ENCODE peak calls at places on chromosomes 11 and 22, in five cellular contexts. O, M, W, F and D are unnamed samples.

GRCh38 chr11:45839204-45839603 is 8.1 kb upstream of the CRY2 start:
- DNase-seq in W (no peak), F (no peak), M (no peak), O (no peak), D (no peak)

GRCh38 chr11:112300094-112300786 is 39.6 kb upstream of the PLET1 start:
- DNase-seq in F (no peak), W (no peak), O (no peak), M (no peak), D (no peak)

GRCh38 chr11:122642472-122642922 is 13.0 kb upstream of the UBASH3B start:
- DNase-seq in F (no peak), M (no peak), W (no peak), O (no peak), D (no peak)

GRCh38 chr11:77630311-77630710 is 7.3 kb downstream of the CLNS1A start:
- DNase-seq in F (no peak), O (no peak), W (no peak), M (no peak), D (no peak)

GRCh38 chr22:25081409-25081824 is 118.2 kb upstream of the CRYBB3 start:
- DNase-seq in M (no peak), W (peak), O (no peak), F (peak), D (peak)

GRCh38 chr11:116644201-116644947 is 128.4 kb downstream of the BUD13 start:
- DNase-seq in O (no peak), F (no peak), W (peak), M (no peak), D (no peak)

GRCh38 chr11:121595717-121596156 is 143.0 kb upstream of the SORL1-AS1 start:
- DNase-seq in W (no peak), M (peak), O (no peak), F (no peak), D (no peak)

GRCh38 chr22:50074056-50074455 is 11.2 kb downstream of the MLC1 start:
- DNase-seq in W (no peak), M (no peak), O (no peak), F (no peak), D (no peak)

GRCh38 chr11:74932797-74933196 is 16.1 kb downstream of the XRRA1 start:
- DNase-seq in W (no peak), F (no peak), M (no peak), O (no peak), D (no peak)

GRCh38 chr11:9060700-9061111 is 30.7 kb downstream of the SCUBE2 start:
- DNase-seq in W (no peak), M (no peak), F (no peak), O (no peak), D (no peak)

GRCh38 chr22:23033116-23033905 is 37.0 kb upstream of the GNAZ start:
- DNase-seq in O (no peak), F (no peak), W (no peak), M (no peak), D (no peak)

GRCh38 chr11:17036666-17037658 is 22.7 kb upstream of the PLEKHA7 start:
- DNase-seq in F (no peak), W (no peak), O (no peak), M (no peak), D (no peak)

GRCh38 chr11:2524446-2525165 is 79.8 kb downstream of the KCNQ1 start:
- DNase-seq in W (no peak), M (no peak), F (no peak), O (no peak), D (no peak)

GRCh38 chr11:22387126-22387525 is 48.9 kb downstream of the SLC17A6 start:
- DNase-seq in F (no peak), M (no peak), O (no peak), W (no peak), D (no peak)

GRCh38 chr11:20025331-20025840 is 134.9 kb downstream of the DBX1 start:
- DNase-seq in F (no peak), O (no peak), M (no peak), W (no peak), D (no peak)

GRCh38 chr22:43289551-43289963 is 53.6 kb downstream of the SCUBE1 start:
- DNase-seq in F (no peak), M (no peak), O (no peak), W (no peak), D (no peak)

GRCh38 chr11:109939176-109939810 is 153.9 kb upstream of the ZC3H12C start:
- DNase-seq in M (peak), O (peak), W (peak), F (no peak), D (peak)

GRCh38 chr22:38799265-38800002 is 5.5 kb upstream of the DNAL4 start:
- DNase-seq in M (no peak), F (no peak), W (no peak), O (no peak), D (no peak)

GRCh38 chr11:12827929-12828812 is 153.9 kb downstream of the TEAD1 start:
- DNase-seq in O (peak), M (peak), W (peak), F (no peak), D (no peak)

GRCh38 chr11:89220684-89221339 is 43.1 kb downstream of the TYR start:
- DNase-seq in W (peak), F (no peak), M (no peak), O (peak), D (no peak)

GRCh38 chr11:66002648-66003225 is 434 bp downstream of the BANF1 start:
- DNase-seq in M (peak), O (no peak), F (no peak), W (no peak), D (no peak)

GRCh38 chr11:46333129-46333947 is 13.9 kb upstream of the DGKZ start:
- DNase-seq in F (peak), W (peak), O (no peak), M (no peak), D (no peak)

GRCh38 chr11:66315921-66316811 is 678 bp downstream of the CD248 start:
- DNase-seq in O (no peak), W (peak), M (no peak), F (no peak), D (no peak)

GRCh38 chr11:2806351-2807058 is 79.1 kb downstream of the CDKN1C start:
- DNase-seq in O (no peak), M (no peak), F (peak), W (no peak), D (no peak)

GRCh38 chr11:35144811-35145210 is 5.8 kb downstream of the CD44 start:
- DNase-seq in W (no peak), O (no peak), F (no peak), M (no peak), D (no peak)

GRCh38 chr11:9590717-9591116 is 17.2 kb downstream of the WEE1 start:
- DNase-seq in W (no peak), M (no peak), O (no peak), F (no peak), D (no peak)

GRCh38 chr11:75673977-75674582 is 5.2 kb upstream of the MAP6 start:
- DNase-seq in W (no peak), M (peak), F (no peak), O (no peak), D (no peak)

GRCh38 chr22:46416537-46417267 is 81.2 kb downstream of the TRMU start:
- DNase-seq in F (no peak), O (no peak), W (no peak), M (no peak), D (no peak)

GRCh38 chr22:42340695-42341383 is 70.4 kb upstream of the TCF20 start:
- DNase-seq in F (no peak), O (peak), W (peak), M (no peak), D (no peak)

GRCh38 chr22:29041408-29041807 is 20.2 kb downstream of the C22orf31 start:
- DNase-seq in F (no peak), O (no peak), M (no peak), W (no peak), D (no peak)

GRCh38 chr11:73281796-73282660 is 9.9 kb downstream of the P2RY6 start:
- DNase-seq in M (no peak), O (no peak), W (no peak), F (no peak), D (no peak)

GRCh38 chr11:83671295-83671694 is 385.1 kb upstream of the CCDC90B start:
- DNase-seq in O (no peak), M (no peak), W (peak), F (no peak), D (peak)

GRCh38 chr11:42620796-42621195 is 691.0 kb upstream of the API5 start:
- DNase-seq in W (no peak), M (no peak), F (no peak), O (no peak), D (no peak)